ENCODE peak calls at places on chromosomes 16 and 17, in ten cellular contexts. One of them, this sample, is unnamed.

GRCh38 chr17:69575346-69575761 is 160.9 kb downstream of the MAP2K6 start:
- DNase-seq in NCI-H1048: no peak
- DNase-seq in AG09309: peak; percentile 54
- DNase-seq in natural killer cell: no peak
- DNase-seq in progenitor cell of endocrine pancreas: no peak
- DNase-seq in NCI-H2081: no peak
- DNase-seq in activated CD8-positive, alpha-beta memory T cell treated with anti-CD3 and anti-CD28 coated beads for 1 hour: no peak
- DNase-seq in AML-193: no peak
- DNase-seq in AG10803: peak; percentile 92
- DNase-seq in A172: peak; percentile 20
- DNase-seq in this sample: peak; percentile 78

GRCh38 chr16:9954181-9954580 is 228.0 kb downstream of the GRIN2A start:
- DNase-seq in NCI-H1048: no peak
- DNase-seq in AG09309: no peak
- DNase-seq in natural killer cell: no peak
- DNase-seq in progenitor cell of endocrine pancreas: no peak
- DNase-seq in NCI-H2081: no peak
- DNase-seq in activated CD8-positive, alpha-beta memory T cell treated with anti-CD3 and anti-CD28 coated beads for 1 hour: no peak
- DNase-seq in AML-193: no peak
- DNase-seq in AG10803: peak; percentile 4
- DNase-seq in A172: no peak
- DNase-seq in this sample: no peak

GRCh38 chr17:50265690-50266306 is 8.5 kb upstream of the TMEM92 start:
- DNase-seq in NCI-H1048: no peak
- DNase-seq in AG09309: no peak
- DNase-seq in natural killer cell: no peak
- DNase-seq in progenitor cell of endocrine pancreas: no peak
- DNase-seq in NCI-H2081: no peak
- DNase-seq in activated CD8-positive, alpha-beta memory T cell treated with anti-CD3 and anti-CD28 coated beads for 1 hour: no peak
- DNase-seq in AML-193: no peak
- DNase-seq in AG10803: no peak
- DNase-seq in A172: no peak
- DNase-seq in this sample: no peak

GRCh38 chr16:907361-907760 is 63.4 kb downstream of the LMF1 start:
- DNase-seq in NCI-H1048: no peak
- DNase-seq in AG09309: no peak
- DNase-seq in natural killer cell: no peak
- DNase-seq in progenitor cell of endocrine pancreas: no peak
- DNase-seq in NCI-H2081: no peak
- DNase-seq in activated CD8-positive, alpha-beta memory T cell treated with anti-CD3 and anti-CD28 coated beads for 1 hour: no peak
- DNase-seq in AML-193: no peak
- DNase-seq in AG10803: no peak
- DNase-seq in A172: no peak
- DNase-seq in this sample: no peak

GRCh38 chr16:52741386-52741785 is 194.4 kb upstream of the TOX3 start:
- DNase-seq in NCI-H1048: no peak
- DNase-seq in AG09309: no peak
- DNase-seq in natural killer cell: no peak
- DNase-seq in progenitor cell of endocrine pancreas: no peak
- DNase-seq in NCI-H2081: no peak
- DNase-seq in activated CD8-positive, alpha-beta memory T cell treated with anti-CD3 and anti-CD28 coated beads for 1 hour: no peak
- DNase-seq in AML-193: no peak
- DNase-seq in AG10803: no peak
- DNase-seq in A172: no peak
- DNase-seq in this sample: no peak

GRCh38 chr16:56332464-56333079 is 92.8 kb downstream of the AMFR start:
- DNase-seq in NCI-H1048: no peak
- DNase-seq in AG09309: peak; percentile 18
- DNase-seq in natural killer cell: no peak
- DNase-seq in progenitor cell of endocrine pancreas: peak; percentile 43
- DNase-seq in NCI-H2081: no peak
- DNase-seq in activated CD8-positive, alpha-beta memory T cell treated with anti-CD3 and anti-CD28 coated beads for 1 hour: no peak
- DNase-seq in AML-193: peak; percentile 29
- DNase-seq in AG10803: peak; percentile 74
- DNase-seq in A172: peak; percentile 83
- DNase-seq in this sample: no peak

GRCh38 chr17:43906951-43907424 is 348 bp downstream of the MPP2 start:
- DNase-seq in NCI-H1048: no peak
- DNase-seq in AG09309: no peak
- DNase-seq in natural killer cell: no peak
- DNase-seq in progenitor cell of endocrine pancreas: no peak
- DNase-seq in NCI-H2081: no peak
- DNase-seq in activated CD8-positive, alpha-beta memory T cell treated with anti-CD3 and anti-CD28 coated beads for 1 hour: no peak
- DNase-seq in AML-193: no peak
- DNase-seq in AG10803: no peak
- DNase-seq in A172: no peak
- DNase-seq in this sample: no peak

GRCh38 chr17:19629449-19629848 is 19.1 kb upstream of the ALDH3A2 start:
- DNase-seq in NCI-H1048: no peak
- DNase-seq in AG09309: no peak
- DNase-seq in natural killer cell: no peak
- DNase-seq in progenitor cell of endocrine pancreas: no peak
- DNase-seq in NCI-H2081: no peak
- DNase-seq in activated CD8-positive, alpha-beta memory T cell treated with anti-CD3 and anti-CD28 coated beads for 1 hour: no peak
- DNase-seq in AML-193: no peak
- DNase-seq in AG10803: no peak
- DNase-seq in A172: no peak
- DNase-seq in this sample: no peak

GRCh38 chr17:63405741-63406261 is 40.3 kb downstream of the CYB561 start:
- DNase-seq in NCI-H1048: peak; percentile 36
- DNase-seq in AG09309: peak; percentile 71
- DNase-seq in natural killer cell: no peak
- DNase-seq in progenitor cell of endocrine pancreas: no peak
- DNase-seq in NCI-H2081: peak; percentile 67
- DNase-seq in activated CD8-positive, alpha-beta memory T cell treated with anti-CD3 and anti-CD28 coated beads for 1 hour: no peak
- DNase-seq in AML-193: peak; percentile 78
- DNase-seq in AG10803: peak; percentile 85
- DNase-seq in A172: peak; percentile 93
- DNase-seq in this sample: peak; percentile 41

GRCh38 chr17:58284613-58285421 is 4.1 kb upstream of the MPO start:
- DNase-seq in NCI-H1048: no peak
- DNase-seq in AG09309: no peak
- DNase-seq in natural killer cell: no peak
- DNase-seq in progenitor cell of endocrine pancreas: no peak
- DNase-seq in NCI-H2081: no peak
- DNase-seq in activated CD8-positive, alpha-beta memory T cell treated with anti-CD3 and anti-CD28 coated beads for 1 hour: no peak
- DNase-seq in AML-193: peak; percentile 100
- DNase-seq in AG10803: no peak
- DNase-seq in A172: no peak
- DNase-seq in this sample: no peak

GRCh38 chr17:80220709-80221215 is 535 bp downstream of the SLC26A11 start:
- DNase-seq in NCI-H1048: no peak
- DNase-seq in AG09309: no peak
- DNase-seq in natural killer cell: no peak
- DNase-seq in progenitor cell of endocrine pancreas: no peak
- DNase-seq in NCI-H2081: no peak
- DNase-seq in activated CD8-positive, alpha-beta memory T cell treated with anti-CD3 and anti-CD28 coated beads for 1 hour: no peak
- DNase-seq in AML-193: no peak
- DNase-seq in AG10803: no peak
- DNase-seq in A172: no peak
- DNase-seq in this sample: no peak

GRCh38 chr16:86948046-86948445 is 369.1 kb downstream of the C16orf95 start:
- DNase-seq in NCI-H1048: no peak
- DNase-seq in AG09309: no peak
- DNase-seq in natural killer cell: no peak
- DNase-seq in progenitor cell of endocrine pancreas: no peak
- DNase-seq in NCI-H2081: no peak
- DNase-seq in activated CD8-positive, alpha-beta memory T cell treated with anti-CD3 and anti-CD28 coated beads for 1 hour: no peak
- DNase-seq in AML-193: no peak
- DNase-seq in AG10803: no peak
- DNase-seq in A172: no peak
- DNase-seq in this sample: no peak

GRCh38 chr16:75566889-75567255 is 693 bp downstream of the GABARAPL2 start:
- DNase-seq in NCI-H1048: no peak
- DNase-seq in AG09309: no peak
- DNase-seq in natural killer cell: no peak
- DNase-seq in progenitor cell of endocrine pancreas: no peak
- DNase-seq in NCI-H2081: no peak
- DNase-seq in activated CD8-positive, alpha-beta memory T cell treated with anti-CD3 and anti-CD28 coated beads for 1 hour: no peak
- DNase-seq in AML-193: no peak
- DNase-seq in AG10803: no peak
- DNase-seq in A172: no peak
- DNase-seq in this sample: no peak

GRCh38 chr16:5446623-5447240 is 349.1 kb upstream of the EEF2KMT start:
- DNase-seq in NCI-H1048: no peak
- DNase-seq in AG09309: no peak
- DNase-seq in natural killer cell: no peak
- DNase-seq in progenitor cell of endocrine pancreas: no peak
- DNase-seq in NCI-H2081: no peak
- DNase-seq in activated CD8-positive, alpha-beta memory T cell treated with anti-CD3 and anti-CD28 coated beads for 1 hour: no peak
- DNase-seq in AML-193: no peak
- DNase-seq in AG10803: no peak
- DNase-seq in A172: no peak
- DNase-seq in this sample: no peak

GRCh38 chr16:89294486-89294885 is 77.0 kb downstream of the ZNF778 start:
- DNase-seq in NCI-H1048: no peak
- DNase-seq in AG09309: no peak
- DNase-seq in natural killer cell: no peak
- DNase-seq in progenitor cell of endocrine pancreas: no peak
- DNase-seq in NCI-H2081: no peak
- DNase-seq in activated CD8-positive, alpha-beta memory T cell treated with anti-CD3 and anti-CD28 coated beads for 1 hour: no peak
- DNase-seq in AML-193: no peak
- DNase-seq in AG10803: no peak
- DNase-seq in A172: no peak
- DNase-seq in this sample: no peak

GRCh38 chr16:1920727-1921155 is 2.5 kb upstream of the HS3ST6 start:
- DNase-seq in NCI-H1048: no peak
- DNase-seq in AG09309: no peak
- DNase-seq in natural killer cell: no peak
- DNase-seq in progenitor cell of endocrine pancreas: no peak
- DNase-seq in NCI-H2081: no peak
- DNase-seq in activated CD8-positive, alpha-beta memory T cell treated with anti-CD3 and anti-CD28 coated beads for 1 hour: no peak
- DNase-seq in AML-193: no peak
- DNase-seq in AG10803: no peak
- DNase-seq in A172: peak; percentile 49
- DNase-seq in this sample: no peak

GRCh38 chr16:1895068-1895467 is 23.1 kb upstream of the MEIOB start:
- DNase-seq in NCI-H1048: no peak
- DNase-seq in AG09309: no peak
- DNase-seq in natural killer cell: no peak
- DNase-seq in progenitor cell of endocrine pancreas: no peak
- DNase-seq in NCI-H2081: no peak
- DNase-seq in activated CD8-positive, alpha-beta memory T cell treated with anti-CD3 and anti-CD28 coated beads for 1 hour: no peak
- DNase-seq in AML-193: no peak
- DNase-seq in AG10803: no peak
- DNase-seq in A172: no peak
- DNase-seq in this sample: no peak

GRCh38 chr16:70290949-70291519 is 1.7 kb upstream of the AARS1 start:
- DNase-seq in NCI-H1048: no peak
- DNase-seq in AG09309: no peak
- DNase-seq in natural killer cell: no peak
- DNase-seq in progenitor cell of endocrine pancreas: no peak
- DNase-seq in NCI-H2081: no peak
- DNase-seq in activated CD8-positive, alpha-beta memory T cell treated with anti-CD3 and anti-CD28 coated beads for 1 hour: no peak
- DNase-seq in AML-193: no peak
- DNase-seq in AG10803: no peak
- DNase-seq in A172: no peak
- DNase-seq in this sample: no peak

GRCh38 chr17:47701603-47702002 is 7.6 kb downstream of the TBKBP1 start:
- DNase-seq in NCI-H1048: no peak
- DNase-seq in AG09309: no peak
- DNase-seq in natural killer cell: no peak
- DNase-seq in progenitor cell of endocrine pancreas: no peak
- DNase-seq in NCI-H2081: no peak
- DNase-seq in activated CD8-positive, alpha-beta memory T cell treated with anti-CD3 and anti-CD28 coated beads for 1 hour: no peak
- DNase-seq in AML-193: no peak
- DNase-seq in AG10803: no peak
- DNase-seq in A172: no peak
- DNase-seq in this sample: no peak

GRCh38 chr16:66510711-66511614 is 39.0 kb downstream of the TK2 start:
- DNase-seq in NCI-H1048: no peak
- DNase-seq in AG09309: no peak
- DNase-seq in natural killer cell: no peak
- DNase-seq in progenitor cell of endocrine pancreas: no peak
- DNase-seq in NCI-H2081: no peak
- DNase-seq in activated CD8-positive, alpha-beta memory T cell treated with anti-CD3 and anti-CD28 coated beads for 1 hour: no peak
- DNase-seq in AML-193: no peak
- DNase-seq in AG10803: no peak
- DNase-seq in A172: no peak
- DNase-seq in this sample: no peak

GRCh38 chr16:3959148-3959547 is 78.6 kb upstream of the CREBBP start:
- DNase-seq in NCI-H1048: no peak
- DNase-seq in AG09309: no peak
- DNase-seq in natural killer cell: no peak
- DNase-seq in progenitor cell of endocrine pancreas: no peak
- DNase-seq in NCI-H2081: no peak
- DNase-seq in activated CD8-positive, alpha-beta memory T cell treated with anti-CD3 and anti-CD28 coated beads for 1 hour: no peak
- DNase-seq in AML-193: no peak
- DNase-seq in AG10803: peak; percentile 53
- DNase-seq in A172: peak; percentile 91
- DNase-seq in this sample: peak; percentile 90

GRCh38 chr17:39576187-39576586 is 31.5 kb downstream of the NEUROD2 start:
- DNase-seq in NCI-H1048: no peak
- DNase-seq in AG09309: no peak
- DNase-seq in natural killer cell: no peak
- DNase-seq in progenitor cell of endocrine pancreas: no peak
- DNase-seq in NCI-H2081: no peak
- DNase-seq in activated CD8-positive, alpha-beta memory T cell treated with anti-CD3 and anti-CD28 coated beads for 1 hour: no peak
- DNase-seq in AML-193: no peak
- DNase-seq in AG10803: peak; percentile 6
- DNase-seq in A172: no peak
- DNase-seq in this sample: no peak

GRCh38 chr17:58632324-58633314 is 59.2 kb downstream of the TEX14 start:
- DNase-seq in NCI-H1048: no peak
- DNase-seq in AG09309: no peak
- DNase-seq in natural killer cell: no peak
- DNase-seq in progenitor cell of endocrine pancreas: no peak
- DNase-seq in NCI-H2081: no peak
- DNase-seq in activated CD8-positive, alpha-beta memory T cell treated with anti-CD3 and anti-CD28 coated beads for 1 hour: no peak
- DNase-seq in AML-193: no peak
- DNase-seq in AG10803: no peak
- DNase-seq in A172: no peak
- DNase-seq in this sample: no peak

GRCh38 chr16:4982056-4982867 is 24.1 kb downstream of the SEC14L5 start:
- DNase-seq in NCI-H1048: no peak
- DNase-seq in AG09309: no peak
- DNase-seq in natural killer cell: no peak
- DNase-seq in progenitor cell of endocrine pancreas: no peak
- DNase-seq in NCI-H2081: no peak
- DNase-seq in activated CD8-positive, alpha-beta memory T cell treated with anti-CD3 and anti-CD28 coated beads for 1 hour: no peak
- DNase-seq in AML-193: no peak
- DNase-seq in AG10803: no peak
- DNase-seq in A172: no peak
- DNase-seq in this sample: no peak

GRCh38 chr16:14181371-14182050 is 110.4 kb downstream of the MRTFB start:
- DNase-seq in NCI-H1048: no peak
- DNase-seq in AG09309: peak; percentile 93
- DNase-seq in natural killer cell: no peak
- DNase-seq in progenitor cell of endocrine pancreas: no peak
- DNase-seq in NCI-H2081: no peak
- DNase-seq in activated CD8-positive, alpha-beta memory T cell treated with anti-CD3 and anti-CD28 coated beads for 1 hour: no peak
- DNase-seq in AML-193: peak; percentile 62
- DNase-seq in AG10803: peak; percentile 85
- DNase-seq in A172: no peak
- DNase-seq in this sample: peak; percentile 30

GRCh38 chr17:978110-979093 is 1.2 kb downstream of the NXN start:
- DNase-seq in NCI-H1048: no peak
- DNase-seq in AG09309: no peak
- DNase-seq in natural killer cell: no peak
- DNase-seq in progenitor cell of endocrine pancreas: peak; percentile 36
- DNase-seq in NCI-H2081: peak; percentile 27
- DNase-seq in activated CD8-positive, alpha-beta memory T cell treated with anti-CD3 and anti-CD28 coated beads for 1 hour: no peak
- DNase-seq in AML-193: no peak
- DNase-seq in AG10803: peak; percentile 42
- DNase-seq in A172: no peak
- DNase-seq in this sample: no peak

GRCh38 chr16:84785843-84786538 is 33.8 kb upstream of the CRISPLD2 start:
- DNase-seq in NCI-H1048: peak; percentile 19
- DNase-seq in AG09309: no peak
- DNase-seq in natural killer cell: no peak
- DNase-seq in progenitor cell of endocrine pancreas: no peak
- DNase-seq in NCI-H2081: peak; percentile 95
- DNase-seq in activated CD8-positive, alpha-beta memory T cell treated with anti-CD3 and anti-CD28 coated beads for 1 hour: no peak
- DNase-seq in AML-193: no peak
- DNase-seq in AG10803: peak; percentile 43
- DNase-seq in A172: peak; percentile 53
- DNase-seq in this sample: no peak

GRCh38 chr16:53922805-53923645 is 219.1 kb downstream of the FTO start:
- DNase-seq in NCI-H1048: no peak
- DNase-seq in AG09309: no peak
- DNase-seq in natural killer cell: no peak
- DNase-seq in progenitor cell of endocrine pancreas: no peak
- DNase-seq in NCI-H2081: peak; percentile 59
- DNase-seq in activated CD8-positive, alpha-beta memory T cell treated with anti-CD3 and anti-CD28 coated beads for 1 hour: no peak
- DNase-seq in AML-193: no peak
- DNase-seq in AG10803: no peak
- DNase-seq in A172: no peak
- DNase-seq in this sample: no peak

This sample was measured in AG09319.